ENCODE peak calls at places on chromosomes 12 and 14, in nine cellular contexts. X is upper lobe of left lung, Q is ovary, I is A549, O is stomach, P is HepG2, C is transverse colon, B is tibial nerve, F is K562. D is an unnamed sample.

GRCh38 chr12:100545092-100545491 is 28.4 kb upstream of the GAS2L3 start:
- DNase-seq in P (no peak), C (no peak), B (no peak), F (no peak), X (no peak), I (peak; percentile 16), Q (no peak), O (no peak), D (no peak)

GRCh38 chr14:56310643-56311042 is 192.4 kb downstream of the PELI2 start:
- DNase-seq in Q (peak; percentile 27), P (no peak), O (no peak), I (no peak), C (no peak), X (no peak), F (no peak), B (no peak), D (no peak)

GRCh38 chr12:90515199-90516175 is 439.5 kb downstream of the CCER1 start:
- DNase-seq in C (no peak), B (no peak), X (no peak), Q (no peak), O (no peak), P (no peak), F (no peak), I (peak; percentile 2), D (no peak)

GRCh38 chr14:99918781-99919180 is 125.6 kb downstream of the EML1 start:
- DNase-seq in X (no peak), Q (no peak), O (no peak), C (no peak), P (no peak), B (no peak), F (no peak), I (no peak), D (peak; percentile 60)

GRCh38 chr14:68780358-68781160 is 12.3 kb downstream of the ZFP36L1 start:
- DNase-seq in B (no peak), Q (peak; percentile 79), C (peak; percentile 68), X (peak; percentile 59), O (peak; percentile 66), F (peak; percentile 39), P (no peak), I (peak; percentile 53), D (no peak)

GRCh38 chr12:92025462-92026207 is 120.0 kb downstream of the BTG1 start:
- DNase-seq in C (no peak), Q (no peak), B (no peak), I (no peak), F (no peak), X (no peak), O (no peak), P (no peak), D (no peak)

GRCh38 chr14:35331605-35332516 is 39.7 kb downstream of the PSMA6 start:
- DNase-seq in O (peak; percentile 88), P (peak; percentile 75), C (peak; percentile 80), B (no peak), F (peak; percentile 44), X (peak; percentile 93), I (no peak), Q (peak; percentile 60), D (no peak)

GRCh38 chr12:67441736-67442346 is 172.7 kb downstream of the CAND1 start:
- DNase-seq in P (peak; percentile 58), I (peak; percentile 80), B (peak; percentile 87), X (peak; percentile 83), O (peak; percentile 91), Q (peak; percentile 86), F (peak; percentile 54), C (peak; percentile 93), D (peak; percentile 94)

GRCh38 chr12:106871477-106871876 is 84.2 kb upstream of the TMEM263 start:
- DNase-seq in P (no peak), O (no peak), F (no peak), C (no peak), B (no peak), I (peak; percentile 4), Q (no peak), X (no peak), D (no peak)

GRCh38 chr14:61469771-61470170 is 148.4 kb downstream of the PRKCH start:
- DNase-seq in I (no peak), F (no peak), Q (peak; percentile 8), B (no peak), C (no peak), P (no peak), X (no peak), O (no peak), D (no peak)

GRCh38 chr12:62808166-62808879 is 126.6 kb downstream of the PPM1H start:
- DNase-seq in Q (no peak), I (no peak), X (no peak), C (no peak), P (no peak), O (no peak), B (no peak), F (no peak), D (no peak)

GRCh38 chr12:53147653-53148052 is 32.9 kb upstream of the ZNF740 start:
- DNase-seq in B (no peak), X (no peak), O (no peak), C (no peak), P (no peak), I (no peak), Q (no peak), F (no peak), D (no peak)

GRCh38 chr14:73250781-73251500 is 13.6 kb downstream of the PAPLN start:
- DNase-seq in F (no peak), C (no peak), O (no peak), B (no peak), P (no peak), X (no peak), I (no peak), Q (no peak), D (no peak)

GRCh38 chr14:106842687-106843086 is 1316.3 kb downstream of the TMEM121 start:
- DNase-seq in O (peak; percentile 46), Q (peak; percentile 34), X (no peak), B (no peak), F (peak; percentile 15), I (peak; percentile 56), C (peak; percentile 49), P (peak; percentile 55), D (no peak)

GRCh38 chr14:93729993-93730392 is 58.3 kb downstream of the PRIMA1 start:
- DNase-seq in F (no peak), O (no peak), C (no peak), X (no peak), Q (no peak), I (no peak), B (no peak), P (no peak), D (no peak)

GRCh38 chr12:101670007-101670671 is 27.3 kb upstream of the CHPT1 start:
- DNase-seq in X (peak; percentile 62), Q (peak; percentile 50), F (peak; percentile 42), P (peak; percentile 66), C (peak; percentile 58), O (no peak), B (no peak), I (peak; percentile 69), D (no peak)

GRCh38 chr12:51886021-51886710 is 1.7 kb upstream of the ANKRD33 start:
- DNase-seq in X (peak; percentile 87), B (peak; percentile 65), O (no peak), Q (peak; percentile 58), C (peak; percentile 51), F (no peak), P (peak; percentile 56), I (peak; percentile 58), D (no peak)

GRCh38 chr12:111826316-111826715 is 15.7 kb upstream of the MAPKAPK5 start:
- DNase-seq in I (no peak), C (no peak), X (no peak), Q (no peak), O (no peak), F (no peak), P (no peak), B (no peak), D (no peak)

GRCh38 chr12:111825509-111825908 is 16.5 kb upstream of the MAPKAPK5 start:
- DNase-seq in C (no peak), O (no peak), X (no peak), I (no peak), F (no peak), B (no peak), P (no peak), Q (no peak), D (no peak)

GRCh38 chr12:111827916-111828315 is 14.1 kb upstream of the MAPKAPK5 start:
- DNase-seq in X (no peak), I (no peak), P (no peak), B (no peak), O (no peak), C (no peak), F (no peak), Q (no peak), D (no peak)

GRCh38 chr12:111826982-111827381 is 15.0 kb upstream of the MAPKAPK5 start:
- DNase-seq in Q (no peak), X (no peak), C (no peak), O (no peak), I (no peak), P (no peak), F (no peak), B (no peak), D (no peak)

GRCh38 chr12:111828338-111828979 is 13.6 kb upstream of the MAPKAPK5 start:
- DNase-seq in O (no peak), C (no peak), X (no peak), F (no peak), P (no peak), Q (no peak), I (no peak), B (no peak), D (no peak)
- TF ChIP-seq EP300 in O (no peak), C (no peak), X (no peak), F (no peak), P (no peak), Q (no peak), I (no peak), B (no peak), D (no peak)

GRCh38 chr14:50062438-50063039 is 53.8 kb downstream of the VCPKMT start:
- DNase-seq in P (peak; percentile 88), Q (no peak), X (peak; percentile 44), B (no peak), F (peak; percentile 82), I (peak; percentile 63), C (peak; percentile 64), O (peak; percentile 38), D (no peak)
- H3K4me1 ChIP-seq in P (peaks cover 61% of the 10 kb centered on the region), Q (peaks cover 3% of the 10 kb centered on the region), X (peaks cover 25% of the 10 kb centered on the region), B (no peaks in the 10 kb centered on the region), F (peaks cover 34% of the 10 kb centered on the region), I (peaks cover 43% of the 10 kb centered on the region), C (peaks cover 62% of the 10 kb centered on the region), O (peaks cover 28% of the 10 kb centered on the region), D (peaks cover 25% of the 10 kb centered on the region)

GRCh38 chr14:55107766-55108554 is 21.1 kb upstream of the LGALS3 start:
- DNase-seq in C (peak; percentile 82), O (peak; percentile 80), B (peak; percentile 72), Q (peak; percentile 94), P (peak; percentile 83), X (peak; percentile 91), I (peak; percentile 82), F (peak; percentile 79), D (peak; percentile 96)
- TF ChIP-seq EP300 in C (peak; percentile 53), O (no peak), B (peak; percentile 95), Q (peak; percentile 94), P (no peak), X (peak; percentile 97), I (no peak), F (no peak), D (no peak)

DNA sequence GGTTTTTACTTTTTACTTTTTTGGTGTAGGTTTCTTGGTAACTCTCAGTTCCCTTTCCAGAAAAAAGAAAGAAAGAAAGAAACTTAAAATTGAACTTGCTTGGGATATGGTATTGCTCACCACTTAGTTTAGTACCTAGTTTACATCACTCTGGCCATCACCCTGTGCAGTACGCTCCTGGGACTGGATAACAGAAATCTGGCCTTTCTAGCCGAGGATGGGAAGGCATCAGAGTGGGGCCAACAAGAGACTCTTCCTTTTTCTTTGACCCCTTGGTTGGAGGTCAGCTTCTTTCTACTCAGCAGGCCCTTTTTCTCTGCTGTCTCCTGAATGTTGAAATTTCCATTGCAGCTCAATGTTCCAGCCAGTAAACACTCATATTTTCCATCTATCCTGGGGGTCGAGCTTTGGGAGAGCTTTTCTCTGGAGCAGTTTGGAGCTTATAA is 156.6 kb downstream of the TGFB3 start:
- DNase-seq in P (peak; percentile 15), B (no peak), I (no peak), Q (peak; percentile 37), F (no peak), C (no peak), X (no peak), O (no peak), D (no peak)
- H3K4me1 ChIP-seq in P (peaks cover 39% of the 10 kb centered on the region), B (no peaks in the 10 kb centered on the region), I (no peaks in the 10 kb centered on the region), Q (peaks cover 6% of the 10 kb centered on the region), F (no peaks in the 10 kb centered on the region), C (peaks cover 50% of the 10 kb centered on the region), X (peaks cover 48% of the 10 kb centered on the region), O (peaks cover 31% of the 10 kb centered on the region), D (peaks cover 49% of the 10 kb centered on the region)

D was measured in esophagus muscularis mucosa.